ENCODE peak calls at places on chromosome 18, in six cellular contexts. D, W, A, O, L and Q are unnamed samples.

GRCh38 chr18:28248653-28249052 is 71.7 kb upstream of the CDH2 start:
- DNase-seq in O (no peak), A (no peak), D (no peak), W (no peak), L (no peak), Q (no peak)

GRCh38 chr18:74513883-74514205 is 17.7 kb downstream of the CNDP2 start:
- DNase-seq in L (no peak), W (no peak), A (no peak), D (no peak), O (no peak), Q (no peak)

GRCh38 chr18:51425889-51426288 is 228.4 kb upstream of the MEX3C start:
- DNase-seq in D (peak), L (no peak), O (no peak), W (no peak), A (no peak), Q (no peak)

GRCh38 chr18:11532758-11533512 is 76.5 kb upstream of the SLC35G4 start:
- DNase-seq in L (no peak), A (no peak), O (no peak), W (no peak), D (no peak), Q (no peak)

GRCh38 chr18:61502472-61502871 is 169.2 kb downstream of the CDH20 start:
- DNase-seq in D (peak), L (peak), W (peak), A (no peak), O (no peak), Q (peak)

GRCh38 chr18:44771957-44772917 is 91.5 kb downstream of the SETBP1 start:
- DNase-seq in O (no peak), L (no peak), W (no peak), A (no peak), D (no peak), Q (peak)

GRCh38 chr18:48263913-48264506 is 145.2 kb downstream of the ZBTB7C start:
- DNase-seq in O (no peak), A (no peak), W (no peak), D (no peak), L (peak), Q (no peak)

GRCh38 chr18:58862851-58863538 is 1.7 kb upstream of the ZNF532 start:
- DNase-seq in O (no peak), D (peak), A (no peak), L (no peak), W (peak), Q (peak)

GRCh38 chr18:71136487-71136886 is 847.6 kb downstream of the SOCS6 start:
- DNase-seq in A (no peak), W (no peak), O (no peak), L (no peak), D (no peak), Q (no peak)

GRCh38 chr18:58362027-58362575 is 266.8 kb downstream of the ALPK2 start:
- DNase-seq in L (peak), D (peak), W (no peak), O (no peak), A (no peak), Q (peak)